ENCODE peak calls at places on chromosomes 13 and 19, in ten cellular contexts. One of them, this sample, is unnamed.

GRCh38 chr19:46416077-46416709 is 2.8 kb upstream of the CCDC8 start:
- DNase-seq in heart left ventricle: peak
- DNase-seq in endodermal cell: peak
- DNase-seq in ELR: peak
- DNase-seq in MCF 10A: peak
- DNase-seq in HS-5: peak
- DNase-seq in stimulated activated CD8-positive, alpha-beta memory T cell treated with anti-CD3 and anti-CD28 coated beads, Interleukin-4, amount 100 ng/mL, for 4 hours: peak
- DNase-seq in Calu3: peak
- DNase-seq in BJ: peak
- DNase-seq in neuronal stem cell: peak
- DNase-seq in this sample: no peak

GRCh38 chr19:52748336-52748950 is 13.6 kb upstream of the ZNF611 start:
- DNase-seq in heart left ventricle: no peak
- DNase-seq in endodermal cell: no peak
- DNase-seq in ELR: peak
- DNase-seq in MCF 10A: peak
- DNase-seq in HS-5: no peak
- DNase-seq in stimulated activated CD8-positive, alpha-beta memory T cell treated with anti-CD3 and anti-CD28 coated beads, Interleukin-4, amount 100 ng/mL, for 4 hours: no peak
- DNase-seq in Calu3: no peak
- DNase-seq in BJ: no peak
- DNase-seq in neuronal stem cell: no peak
- DNase-seq in this sample: no peak

GRCh38 chr19:12757544-12758274 is 6.1 kb downstream of the BEST2 start:
- DNase-seq in heart left ventricle: peak
- DNase-seq in endodermal cell: peak
- DNase-seq in ELR: peak
- DNase-seq in MCF 10A: peak
- DNase-seq in HS-5: no peak
- DNase-seq in stimulated activated CD8-positive, alpha-beta memory T cell treated with anti-CD3 and anti-CD28 coated beads, Interleukin-4, amount 100 ng/mL, for 4 hours: peak
- DNase-seq in Calu3: peak
- DNase-seq in BJ: no peak
- DNase-seq in neuronal stem cell: peak
- DNase-seq in this sample: no peak

GRCh38 chr13:72304121-72304745 is 423.2 kb downstream of the MZT1 start:
- DNase-seq in heart left ventricle: no peak
- DNase-seq in endodermal cell: no peak
- DNase-seq in ELR: no peak
- DNase-seq in MCF 10A: no peak
- DNase-seq in HS-5: no peak
- DNase-seq in stimulated activated CD8-positive, alpha-beta memory T cell treated with anti-CD3 and anti-CD28 coated beads, Interleukin-4, amount 100 ng/mL, for 4 hours: no peak
- DNase-seq in Calu3: no peak
- DNase-seq in BJ: no peak
- DNase-seq in neuronal stem cell: no peak
- DNase-seq in this sample: no peak

GRCh38 chr19:10899171-10899653 is 27.9 kb downstream of the CARM1 start:
- DNase-seq in heart left ventricle: peak
- DNase-seq in endodermal cell: no peak
- DNase-seq in ELR: no peak
- DNase-seq in MCF 10A: peak
- DNase-seq in HS-5: no peak
- DNase-seq in stimulated activated CD8-positive, alpha-beta memory T cell treated with anti-CD3 and anti-CD28 coated beads, Interleukin-4, amount 100 ng/mL, for 4 hours: no peak
- DNase-seq in Calu3: peak
- DNase-seq in BJ: no peak
- DNase-seq in neuronal stem cell: no peak
- DNase-seq in this sample: no peak

GRCh38 chr19:28905996-28906395 is 307.0 kb downstream of the UQCRFS1 start:
- DNase-seq in heart left ventricle: no peak
- DNase-seq in endodermal cell: peak
- DNase-seq in ELR: peak
- DNase-seq in MCF 10A: no peak
- DNase-seq in HS-5: peak
- DNase-seq in stimulated activated CD8-positive, alpha-beta memory T cell treated with anti-CD3 and anti-CD28 coated beads, Interleukin-4, amount 100 ng/mL, for 4 hours: no peak
- DNase-seq in Calu3: no peak
- DNase-seq in BJ: no peak
- DNase-seq in neuronal stem cell: no peak
- DNase-seq in this sample: no peak

GRCh38 chr13:41782086-41782485 is 178.8 kb downstream of the VWA8 start:
- DNase-seq in heart left ventricle: no peak
- DNase-seq in endodermal cell: no peak
- DNase-seq in ELR: no peak
- DNase-seq in MCF 10A: no peak
- DNase-seq in HS-5: no peak
- DNase-seq in stimulated activated CD8-positive, alpha-beta memory T cell treated with anti-CD3 and anti-CD28 coated beads, Interleukin-4, amount 100 ng/mL, for 4 hours: no peak
- DNase-seq in Calu3: no peak
- DNase-seq in BJ: no peak
- DNase-seq in neuronal stem cell: peak
- DNase-seq in this sample: no peak

GRCh38 chr19:53865918-53866696 is 1.6 kb upstream of the MYADM start:
- DNase-seq in heart left ventricle: peak
- DNase-seq in endodermal cell: peak
- DNase-seq in ELR: peak
- DNase-seq in MCF 10A: peak
- DNase-seq in HS-5: no peak
- DNase-seq in stimulated activated CD8-positive, alpha-beta memory T cell treated with anti-CD3 and anti-CD28 coated beads, Interleukin-4, amount 100 ng/mL, for 4 hours: no peak
- DNase-seq in Calu3: peak
- DNase-seq in BJ: no peak
- DNase-seq in neuronal stem cell: peak
- DNase-seq in this sample: no peak

GRCh38 chr13:34174671-34175145 is 356.8 kb downstream of the RFC3 start:
- DNase-seq in heart left ventricle: no peak
- DNase-seq in endodermal cell: no peak
- DNase-seq in ELR: no peak
- DNase-seq in MCF 10A: no peak
- DNase-seq in HS-5: no peak
- DNase-seq in stimulated activated CD8-positive, alpha-beta memory T cell treated with anti-CD3 and anti-CD28 coated beads, Interleukin-4, amount 100 ng/mL, for 4 hours: no peak
- DNase-seq in Calu3: no peak
- DNase-seq in BJ: peak
- DNase-seq in neuronal stem cell: no peak
- DNase-seq in this sample: peak

GRCh38 chr13:90510319-90510718 is 837.2 kb upstream of the MIR17HG start:
- DNase-seq in heart left ventricle: no peak
- DNase-seq in endodermal cell: no peak
- DNase-seq in ELR: peak
- DNase-seq in MCF 10A: no peak
- DNase-seq in HS-5: peak
- DNase-seq in stimulated activated CD8-positive, alpha-beta memory T cell treated with anti-CD3 and anti-CD28 coated beads, Interleukin-4, amount 100 ng/mL, for 4 hours: no peak
- DNase-seq in Calu3: no peak
- DNase-seq in BJ: no peak
- DNase-seq in neuronal stem cell: no peak
- DNase-seq in this sample: no peak

GRCh38 chr19:33301900-33302174 is 497 bp downstream of the CEBPA start:
- DNase-seq in heart left ventricle: no peak
- DNase-seq in endodermal cell: no peak
- DNase-seq in ELR: no peak
- DNase-seq in MCF 10A: no peak
- DNase-seq in HS-5: no peak
- DNase-seq in stimulated activated CD8-positive, alpha-beta memory T cell treated with anti-CD3 and anti-CD28 coated beads, Interleukin-4, amount 100 ng/mL, for 4 hours: no peak
- DNase-seq in Calu3: no peak
- DNase-seq in BJ: no peak
- DNase-seq in neuronal stem cell: no peak
- DNase-seq in this sample: no peak

GRCh38 chr19:42092350-42092749 is 16.4 kb downstream of the ZNF574 start:
- DNase-seq in heart left ventricle: no peak
- DNase-seq in endodermal cell: peak
- DNase-seq in ELR: no peak
- DNase-seq in MCF 10A: peak
- DNase-seq in HS-5: no peak
- DNase-seq in stimulated activated CD8-positive, alpha-beta memory T cell treated with anti-CD3 and anti-CD28 coated beads, Interleukin-4, amount 100 ng/mL, for 4 hours: no peak
- DNase-seq in Calu3: peak
- DNase-seq in BJ: no peak
- DNase-seq in neuronal stem cell: no peak
- DNase-seq in this sample: no peak

GRCh38 chr19:19214892-19215291 is 3.1 kb downstream of the NCAN start:
- DNase-seq in heart left ventricle: no peak
- DNase-seq in endodermal cell: peak
- DNase-seq in ELR: peak
- DNase-seq in MCF 10A: peak
- DNase-seq in HS-5: no peak
- DNase-seq in stimulated activated CD8-positive, alpha-beta memory T cell treated with anti-CD3 and anti-CD28 coated beads, Interleukin-4, amount 100 ng/mL, for 4 hours: no peak
- DNase-seq in Calu3: peak
- DNase-seq in BJ: no peak
- DNase-seq in neuronal stem cell: peak
- DNase-seq in this sample: no peak

GRCh38 chr19:7515471-7516226 is at the start of gene ZNF358:
- DNase-seq in heart left ventricle: peak
- DNase-seq in endodermal cell: peak
- DNase-seq in ELR: peak
- DNase-seq in MCF 10A: peak
- DNase-seq in HS-5: no peak
- DNase-seq in stimulated activated CD8-positive, alpha-beta memory T cell treated with anti-CD3 and anti-CD28 coated beads, Interleukin-4, amount 100 ng/mL, for 4 hours: no peak
- DNase-seq in Calu3: peak
- DNase-seq in BJ: no peak
- DNase-seq in neuronal stem cell: peak
- DNase-seq in this sample: no peak

GRCh38 chr13:114071991-114072390 is 60.4 kb downstream of the RASA3 start:
- DNase-seq in heart left ventricle: no peak
- DNase-seq in endodermal cell: no peak
- DNase-seq in ELR: no peak
- DNase-seq in MCF 10A: no peak
- DNase-seq in HS-5: no peak
- DNase-seq in stimulated activated CD8-positive, alpha-beta memory T cell treated with anti-CD3 and anti-CD28 coated beads, Interleukin-4, amount 100 ng/mL, for 4 hours: no peak
- DNase-seq in Calu3: no peak
- DNase-seq in BJ: no peak
- DNase-seq in neuronal stem cell: no peak
- DNase-seq in this sample: no peak

GRCh38 chr19:55176116-55176515 is 4.0 kb downstream of the SYT5 start:
- DNase-seq in heart left ventricle: no peak
- DNase-seq in endodermal cell: no peak
- DNase-seq in ELR: no peak
- DNase-seq in MCF 10A: no peak
- DNase-seq in HS-5: no peak
- DNase-seq in stimulated activated CD8-positive, alpha-beta memory T cell treated with anti-CD3 and anti-CD28 coated beads, Interleukin-4, amount 100 ng/mL, for 4 hours: no peak
- DNase-seq in Calu3: no peak
- DNase-seq in BJ: no peak
- DNase-seq in neuronal stem cell: no peak
- DNase-seq in this sample: no peak

GRCh38 chr19:38059897-38060296 is 152.9 kb downstream of the SIPA1L3 start:
- DNase-seq in heart left ventricle: no peak
- DNase-seq in endodermal cell: no peak
- DNase-seq in ELR: peak
- DNase-seq in MCF 10A: peak
- DNase-seq in HS-5: no peak
- DNase-seq in stimulated activated CD8-positive, alpha-beta memory T cell treated with anti-CD3 and anti-CD28 coated beads, Interleukin-4, amount 100 ng/mL, for 4 hours: no peak
- DNase-seq in Calu3: no peak
- DNase-seq in BJ: no peak
- DNase-seq in neuronal stem cell: no peak
- DNase-seq in this sample: no peak

GRCh38 chr13:73385848-73386247 is 327.0 kb downstream of the KLF5 start:
- DNase-seq in heart left ventricle: no peak
- DNase-seq in endodermal cell: no peak
- DNase-seq in ELR: no peak
- DNase-seq in MCF 10A: no peak
- DNase-seq in HS-5: no peak
- DNase-seq in stimulated activated CD8-positive, alpha-beta memory T cell treated with anti-CD3 and anti-CD28 coated beads, Interleukin-4, amount 100 ng/mL, for 4 hours: no peak
- DNase-seq in Calu3: no peak
- DNase-seq in BJ: no peak
- DNase-seq in neuronal stem cell: no peak
- DNase-seq in this sample: no peak

GRCh38 chr19:42552086-42553065 is 24.1 kb upstream of the CEACAM1 start:
- DNase-seq in heart left ventricle: no peak
- DNase-seq in endodermal cell: no peak
- DNase-seq in ELR: no peak
- DNase-seq in MCF 10A: no peak
- DNase-seq in HS-5: no peak
- DNase-seq in stimulated activated CD8-positive, alpha-beta memory T cell treated with anti-CD3 and anti-CD28 coated beads, Interleukin-4, amount 100 ng/mL, for 4 hours: no peak
- DNase-seq in Calu3: no peak
- DNase-seq in BJ: no peak
- DNase-seq in neuronal stem cell: no peak
- DNase-seq in this sample: no peak

GRCh38 chr19:33196446-33197193 is 2.5 kb downstream of the LRP3 start:
- DNase-seq in heart left ventricle: no peak
- DNase-seq in endodermal cell: no peak
- DNase-seq in ELR: no peak
- DNase-seq in MCF 10A: no peak
- DNase-seq in HS-5: no peak
- DNase-seq in stimulated activated CD8-positive, alpha-beta memory T cell treated with anti-CD3 and anti-CD28 coated beads, Interleukin-4, amount 100 ng/mL, for 4 hours: no peak
- DNase-seq in Calu3: no peak
- DNase-seq in BJ: no peak
- DNase-seq in neuronal stem cell: no peak
- DNase-seq in this sample: no peak

GRCh38 chr13:112998506-112999280 is 29.7 kb downstream of the MCF2L start:
- DNase-seq in heart left ventricle: no peak
- DNase-seq in endodermal cell: no peak
- DNase-seq in ELR: no peak
- DNase-seq in MCF 10A: no peak
- DNase-seq in HS-5: no peak
- DNase-seq in stimulated activated CD8-positive, alpha-beta memory T cell treated with anti-CD3 and anti-CD28 coated beads, Interleukin-4, amount 100 ng/mL, for 4 hours: no peak
- DNase-seq in Calu3: no peak
- DNase-seq in BJ: no peak
- DNase-seq in neuronal stem cell: no peak
- DNase-seq in this sample: no peak

GRCh38 chr19:14511245-14511625 is 7.0 kb downstream of the DNAJB1 start:
- DNase-seq in heart left ventricle: no peak
- DNase-seq in endodermal cell: no peak
- DNase-seq in ELR: no peak
- DNase-seq in MCF 10A: no peak
- DNase-seq in HS-5: no peak
- DNase-seq in stimulated activated CD8-positive, alpha-beta memory T cell treated with anti-CD3 and anti-CD28 coated beads, Interleukin-4, amount 100 ng/mL, for 4 hours: no peak
- DNase-seq in Calu3: no peak
- DNase-seq in BJ: no peak
- DNase-seq in neuronal stem cell: no peak
- DNase-seq in this sample: no peak

GRCh38 chr19:55344444-55344843 is 4.8 kb downstream of the KMT5C start:
- DNase-seq in heart left ventricle: no peak
- DNase-seq in endodermal cell: peak
- DNase-seq in ELR: no peak
- DNase-seq in MCF 10A: peak
- DNase-seq in HS-5: no peak
- DNase-seq in stimulated activated CD8-positive, alpha-beta memory T cell treated with anti-CD3 and anti-CD28 coated beads, Interleukin-4, amount 100 ng/mL, for 4 hours: no peak
- DNase-seq in Calu3: no peak
- DNase-seq in BJ: no peak
- DNase-seq in neuronal stem cell: no peak
- DNase-seq in this sample: no peak